ENCODE peak calls at places on chromosomes 1 and 21, in nine cellular contexts. G is ovary; Z is BE2C; E is left ventricle myocardium inferior; K is CD8-positive, alpha-beta memory T cell; Y is dorsolateral prefrontal cortex; A is PC-9; H is CD4-positive, alpha-beta T cell; W is Peyer's patch. M is an unnamed sample. For H3K27me3, the result is how much of the 10 kb centered on the place peaks cover.

GRCh38 chr1:226639631-226640061 is 91.1 kb downstream of the STUM start:
- DNase-seq in Z (no peak), Y (peak), G (peak), K (peak), H (no peak), E (no peak), W (no peak), A (no peak), M (no peak)

GRCh38 chr1:206521002-206521585 is 13.8 kb downstream of the RASSF5 start:
- DNase-seq in Y (no peak), G (no peak), W (no peak), E (no peak), A (peak), H (no peak), K (no peak), Z (no peak), M (no peak)

GRCh38 chr1:185559684-185560310 is 174.4 kb upstream of the HMCN1 start:
- DNase-seq in H (no peak), G (no peak), E (peak), W (peak), K (peak), Y (no peak), A (no peak), Z (no peak), M (no peak)

GRCh38 chr1:34825455-34826081 is 32.8 kb downstream of the GJA4 start:
- DNase-seq in Z (no peak), G (no peak), H (no peak), E (peak), W (no peak), K (no peak), Y (no peak), A (peak), M (no peak)

GRCh38 chr1:226329237-226329636 is 20.3 kb upstream of the LIN9 start:
- DNase-seq in W (no peak), K (no peak), A (no peak), Y (no peak), H (no peak), Z (no peak), G (no peak), E (no peak), M (no peak)

GRCh38 chr1:163656367-163656766 is 334.6 kb downstream of the NUF2 start:
- DNase-seq in G (no peak), H (no peak), Z (no peak), W (no peak), Y (no peak), A (no peak), E (no peak), K (no peak), M (no peak)

GRCh38 chr1:41738475-41738874 is 180.2 kb downstream of the HIVEP3 start:
- DNase-seq in E (no peak), K (peak), G (no peak), Z (no peak), Y (no peak), A (no peak), H (no peak), W (no peak), M (no peak)

GRCh38 chr1:170085089-170085488 is 10.6 kb upstream of the KIFAP3 start:
- DNase-seq in W (no peak), Z (no peak), H (no peak), A (no peak), K (no peak), G (no peak), E (no peak), Y (no peak), M (no peak)

GRCh38 chr1:170533331-170533730 is 1.4 kb downstream of the GORAB start:
- DNase-seq in Y (no peak), K (no peak), Z (no peak), W (no peak), E (no peak), A (no peak), G (no peak), H (no peak), M (peak)

GRCh38 chr1:169108897-169109560 is 2.5 kb downstream of the ATP1B1 start:
- DNase-seq in Y (no peak), G (no peak), A (no peak), H (no peak), Z (peak), K (no peak), E (peak), W (peak), M (peak)

GRCh38 chr1:233944596-233944995 is 40.1 kb downstream of the SLC35F3 start:
- DNase-seq in Z (no peak), W (no peak), G (no peak), E (no peak), Y (no peak), A (no peak), H (no peak), K (no peak), M (no peak)

GRCh38 chr1:177174921-177175634 is 4.3 kb downstream of the BRINP2 start:
- DNase-seq in Z (no peak), W (no peak), G (no peak), H (no peak), K (no peak), Y (peak), A (no peak), E (no peak), M (no peak)

GRCh38 chr1:22919341-22920025 is 53.2 kb downstream of the LACTBL1 start:
- DNase-seq in K (no peak), Y (no peak), G (no peak), H (no peak), E (no peak), W (no peak), A (no peak), Z (no peak), M (peak)

DNA sequence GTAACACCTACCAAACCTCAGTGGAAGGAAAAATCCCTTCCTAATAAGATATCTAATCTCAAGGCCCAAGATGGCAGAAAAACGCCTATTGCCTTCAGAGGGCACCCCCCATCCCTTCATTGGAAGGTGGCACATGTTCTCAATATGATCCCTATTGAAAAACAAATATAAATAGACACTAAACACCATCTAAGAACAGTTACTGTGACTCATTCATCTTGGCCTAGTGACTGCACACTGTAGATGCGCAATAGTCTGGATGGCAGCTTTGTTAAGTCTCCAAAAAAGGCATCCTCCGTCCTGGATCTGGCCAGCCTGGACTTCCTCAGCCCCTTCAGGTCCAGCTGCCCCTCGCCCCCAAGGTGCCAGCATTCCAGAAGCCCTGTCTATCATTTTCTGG is 121.9 kb downstream of the CAPN8 start:
- DNase-seq in Z (no peak), K (no peak), A (no peak), G (no peak), W (no peak), H (no peak), Y (no peak), E (no peak), M (no peak)
- H3K27me3 ChIP-seq in Z (under half), K (under half), A (under half), G (under half), W (under half), H (under half), Y (under half), E (under half), M (under half)

DNA sequence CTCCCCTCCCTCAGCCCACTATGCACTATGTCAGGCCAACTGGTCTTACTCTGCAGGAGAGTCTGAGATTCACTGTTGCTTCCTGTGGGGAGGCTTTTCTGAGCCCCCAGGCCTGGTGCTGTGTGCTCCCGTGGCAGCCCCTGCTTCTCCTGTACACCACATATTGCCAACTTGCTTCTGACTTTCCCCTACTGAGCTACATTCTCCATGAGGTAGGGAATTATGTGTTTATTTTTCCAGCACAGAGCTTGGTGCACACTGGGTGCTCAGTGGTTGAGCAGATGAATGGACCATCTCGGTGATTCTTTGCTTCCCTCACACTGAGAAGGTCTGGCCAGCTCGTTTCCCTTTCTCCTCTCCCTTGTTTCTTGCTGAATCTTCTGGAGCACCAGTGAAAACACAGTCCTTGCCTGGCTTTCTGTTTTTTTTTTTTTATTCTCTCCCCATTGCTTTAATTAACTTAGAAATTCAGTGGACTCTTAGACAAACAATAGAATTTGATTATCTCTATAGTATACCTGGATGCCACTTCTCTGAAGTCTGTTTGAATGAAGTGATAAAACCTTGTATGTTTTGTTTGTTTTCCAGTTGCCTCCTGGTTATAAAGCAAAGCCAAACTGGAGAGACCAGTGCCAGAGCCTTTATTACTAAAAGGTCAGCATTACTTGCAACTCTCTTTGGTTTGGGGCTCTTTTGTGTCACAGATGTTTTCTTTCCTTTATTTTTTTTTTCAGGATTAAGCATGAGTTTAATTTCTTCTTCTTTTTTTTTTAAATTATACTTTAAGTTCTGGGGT is 50.3 kb upstream of the CNIH3 start:
- DNase-seq in K (no peak), Y (no peak), H (no peak), E (no peak), A (no peak), W (no peak), G (no peak), Z (no peak), M (no peak)
- H3K27me3 ChIP-seq in K (under half), Y (under half), H (under half), E (under half), A (under half), W (under half), G (under half), Z (under half), M (under half)

GRCh38 chr1:36836916-36837315 is 197.4 kb downstream of the GRIK3 start:
- DNase-seq in H (no peak), E (no peak), Y (no peak), W (no peak), G (no peak), A (no peak), K (peak), Z (no peak), M (no peak)

GRCh38 chr1:36838866-36839265 is 195.4 kb downstream of the GRIK3 start:
- DNase-seq in Z (no peak), G (no peak), A (no peak), E (no peak), Y (no peak), W (no peak), H (no peak), K (no peak), M (no peak)

GRCh38 chr1:36842448-36842847 is 191.9 kb downstream of the GRIK3 start:
- DNase-seq in W (no peak), Y (no peak), Z (no peak), H (no peak), E (no peak), K (no peak), A (no peak), G (no peak), M (no peak)

GRCh38 chr1:36836196-36836883 is 198.0 kb downstream of the GRIK3 start:
- DNase-seq in W (no peak), G (no peak), Z (peak), E (no peak), H (no peak), Y (peak), A (no peak), K (peak), M (no peak)

DNA sequence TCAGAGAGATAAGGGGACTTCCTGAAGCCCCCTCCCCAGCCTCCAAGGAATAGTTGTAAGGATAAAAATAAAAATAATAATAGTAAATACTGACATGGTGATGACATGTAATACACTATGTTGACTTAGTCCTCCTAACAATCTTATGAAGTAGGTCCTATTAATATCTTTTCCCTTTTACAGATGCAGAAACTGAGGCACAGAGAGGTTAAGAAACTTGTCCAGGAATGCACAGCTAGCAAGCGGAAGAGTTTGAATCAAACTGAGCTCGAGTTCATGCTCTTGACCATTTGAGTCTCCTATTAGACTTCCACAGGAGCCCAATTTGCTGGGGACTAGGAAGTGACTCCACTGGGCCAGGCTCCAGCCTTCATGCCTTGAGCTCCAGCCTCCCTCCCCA is 194.8 kb downstream of the GRIK3 start:
- DNase-seq in G (no peak), K (no peak), H (no peak), E (no peak), Y (no peak), A (no peak), Z (no peak), W (no peak), M (no peak)
- H3K27me3 ChIP-seq in G (under half), K (under half), H (under half), E (half or more), Y (under half), A (under half), Z (under half), W (under half), M (under half)

DNA sequence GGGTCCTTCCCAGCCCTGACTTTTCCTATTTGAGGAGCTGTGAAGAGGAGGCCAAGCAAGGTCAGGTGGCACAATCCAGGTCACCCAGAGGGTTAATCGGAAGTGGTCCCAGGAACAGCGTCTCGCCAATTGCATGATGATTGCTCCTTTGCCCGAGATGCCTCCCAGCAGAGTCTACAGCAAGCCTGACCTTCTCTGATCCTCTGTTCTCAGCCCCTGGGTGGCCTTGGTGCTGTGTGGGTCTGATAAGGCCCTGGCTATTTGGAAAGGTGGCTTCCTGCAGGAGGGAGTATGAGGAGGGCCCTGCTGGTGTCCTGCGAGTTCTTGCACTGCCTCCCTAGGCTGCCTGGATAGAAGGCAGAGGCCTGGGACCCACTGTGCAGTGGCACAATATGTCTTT is 116.2 kb downstream of the FOXD2 start:
- DNase-seq in K (no peak), H (no peak), E (no peak), G (no peak), W (no peak), A (no peak), Y (no peak), Z (no peak), M (no peak)
- H3K27me3 ChIP-seq in K (under half), H (under half), E (half or more), G (under half), W (under half), A (under half), Y (under half), Z (under half), M (under half)

GRCh38 chr21:42975886-42976608 is 1.7 kb downstream of the PKNOX1 start:
- DNase-seq in A (no peak), G (no peak), E (no peak), Y (no peak), H (no peak), W (no peak), K (no peak), Z (no peak), M (no peak)
- H3K27me3 ChIP-seq in A (under half), G (under half), E (under half), Y (under half), H (under half), W (under half), K (under half), Z (under half), M (under half)

DNA sequence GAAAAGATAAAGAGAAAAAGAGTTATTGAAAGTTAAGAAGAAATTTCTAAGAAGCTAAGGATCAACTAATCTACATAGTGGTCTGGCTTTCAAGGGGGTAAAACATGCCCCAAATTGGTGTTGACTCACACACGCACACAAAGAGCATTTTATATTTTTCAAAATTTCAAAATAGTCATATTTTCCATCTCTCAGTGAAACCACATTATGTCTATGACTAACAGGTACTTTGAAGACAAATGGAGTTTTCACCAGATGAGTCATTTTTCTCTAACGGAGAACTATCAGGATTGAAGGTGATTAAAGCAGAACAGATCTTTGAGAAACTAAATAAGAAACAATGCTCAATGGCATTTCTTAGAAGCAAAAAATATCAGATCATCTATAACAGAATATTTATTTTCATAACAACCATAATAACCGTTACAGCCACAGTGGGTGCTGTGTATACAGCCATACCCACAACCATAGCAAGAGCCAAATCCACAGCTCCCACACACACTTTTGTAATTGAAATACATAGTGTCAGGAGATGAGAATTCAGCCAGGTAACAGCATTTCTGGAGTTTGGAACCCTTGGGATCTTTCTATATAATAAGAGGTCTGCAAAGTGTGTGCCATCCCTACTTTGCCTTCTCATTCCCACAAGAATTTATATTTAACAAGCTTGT is at the start of gene KRTAP21-3:
- DNase-seq in G (no peak), Z (no peak), E (no peak), H (no peak), A (no peak), K (no peak), Y (no peak), W (no peak), M (no peak)
- H3K27me3 ChIP-seq in G (under half), Z (under half), E (under half), H (under half), A (under half), K (under half), Y (under half), W (under half), M (under half)

DNA sequence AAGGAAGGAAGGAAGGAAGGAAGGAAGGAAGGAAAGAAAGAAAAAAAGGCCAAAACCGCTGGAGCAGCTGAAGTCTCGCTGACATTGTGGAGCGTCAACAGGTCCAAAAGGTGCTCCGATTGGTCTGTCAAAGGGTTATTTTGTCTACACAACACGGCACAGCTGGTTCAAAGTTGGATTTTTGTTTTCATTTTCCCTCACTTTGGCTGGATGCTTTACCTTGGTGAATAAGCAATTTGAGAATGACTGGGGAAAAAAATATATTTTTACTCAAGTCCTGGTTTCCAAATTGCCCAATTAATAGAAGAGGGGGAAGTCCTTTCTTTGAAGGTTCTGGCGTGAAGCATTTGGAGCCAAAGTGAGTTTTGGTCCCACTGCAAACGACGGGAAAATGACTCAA is 19.3 kb upstream of the PAX7 start:
- DNase-seq in Y (no peak), W (no peak), E (no peak), G (no peak), H (no peak), Z (no peak), K (no peak), A (no peak), M (no peak)
- H3K27me3 ChIP-seq in Y (under half), W (under half), E (half or more), G (under half), H (under half), Z (under half), K (under half), A (under half), M (under half)

GRCh38 chr1:229410370-229410691 is 23.6 kb downstream of the ACTA1 start:
- DNase-seq in A (no peak), Z (no peak), H (no peak), E (no peak), G (no peak), W (no peak), K (no peak), Y (no peak), M (no peak)
- H3K27me3 ChIP-seq in A (under half), Z (under half), H (under half), E (half or more), G (under half), W (under half), K (under half), Y (under half), M (under half)

DNA sequence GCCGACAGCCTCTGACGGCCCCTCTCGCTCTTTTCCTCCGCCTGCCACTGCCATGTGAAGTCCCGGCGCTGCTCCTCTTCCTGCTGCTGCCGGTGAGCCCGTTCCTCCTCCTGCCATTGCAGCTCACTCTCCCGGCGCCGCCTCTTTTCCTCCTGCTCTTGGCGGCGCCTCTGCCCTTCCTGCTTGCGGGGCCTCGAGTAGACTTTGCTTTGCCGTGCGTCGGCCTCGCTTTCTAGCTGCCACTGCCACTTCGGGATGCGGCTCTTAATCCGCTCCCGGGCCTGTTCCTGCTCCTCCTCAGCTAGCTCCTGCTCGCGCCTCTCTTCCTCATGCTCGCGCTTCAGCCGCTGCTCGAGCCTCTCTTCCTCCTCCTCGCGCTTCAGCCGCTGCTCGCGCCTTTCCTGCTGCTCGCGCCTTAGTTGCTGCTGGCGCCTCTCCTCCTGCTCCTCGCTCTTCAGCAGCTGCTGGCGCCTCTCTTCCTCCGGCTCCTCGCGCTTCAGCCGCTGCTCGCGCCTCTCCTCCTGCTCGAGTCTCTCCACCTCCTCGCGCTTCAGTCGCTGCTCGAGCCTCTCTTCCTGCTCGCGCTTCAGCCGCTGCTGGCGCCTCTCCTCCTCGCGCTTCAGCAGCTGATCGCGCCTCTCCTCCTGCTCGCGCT is 4.3 kb downstream of the TCHH start:
- DNase-seq in Z (peak), E (peak), A (peak), W (no peak), Y (no peak), K (no peak), H (peak), G (no peak), M (peak)
- H3K27me3 ChIP-seq in Z (half or more), E (half or more), A (under half), W (half or more), Y (half or more), K (half or more), H (half or more), G (under half), M (half or more)